ENCODE peak calls at places on chromosome 21, in six cellular contexts. V, P, E, Z, R and U are unnamed samples.

GRCh38 chr21:44304846-44305245 is 5.0 kb downstream of the PFKL start:
- DNase-seq in V (no peak), R (peak), Z (peak), P (peak), E (no peak), U (peak)

GRCh38 chr21:41600961-41601572 is 93.1 kb upstream of the TMPRSS2 start:
- DNase-seq in V (no peak), E (peak), R (no peak), Z (no peak), P (no peak), U (no peak)

GRCh38 chr21:32329776-32330175 is 31.1 kb downstream of the MRAP start:
- DNase-seq in P (peak), E (no peak), V (no peak), R (no peak), Z (no peak), U (no peak)

GRCh38 chr21:21163904-21164303 is 165.7 kb downstream of the NCAM2 start:
- DNase-seq in R (peak), P (peak), E (no peak), Z (peak), V (no peak), U (no peak)

GRCh38 chr21:37101384-37101783 is 28.3 kb downstream of the TTC3 start:
- DNase-seq in R (no peak), Z (no peak), E (no peak), P (no peak), V (no peak), U (no peak)

GRCh38 chr21:15003463-15004135 is 61.2 kb downstream of the NRIP1 start:
- DNase-seq in E (no peak), R (no peak), V (no peak), P (no peak), Z (no peak), U (no peak)

GRCh38 chr21:45819478-45820170 is 161.9 kb upstream of the COL6A1 start:
- DNase-seq in R (no peak), V (no peak), E (peak), P (no peak), Z (peak), U (no peak)

GRCh38 chr21:28742527-28742926 is 250.2 kb downstream of the LTN1 start:
- DNase-seq in Z (no peak), R (no peak), V (no peak), P (peak), E (no peak), U (no peak)

GRCh38 chr21:15768045-15768601 is 38.3 kb downstream of the USP25 start:
- DNase-seq in R (no peak), V (no peak), E (no peak), Z (no peak), P (peak), U (no peak)

GRCh38 chr21:32135401-32136363 is 143.2 kb downstream of the MIS18A start:
- DNase-seq in E (no peak), V (peak), R (no peak), Z (no peak), P (peak), U (no peak)

GRCh38 chr21:35475768-35476167 is 426.7 kb upstream of the RUNX1 start:
- DNase-seq in E (no peak), P (peak), Z (no peak), R (no peak), V (no peak), U (no peak)

GRCh38 chr21:35208810-35209517 is 159.9 kb upstream of the RUNX1 start:
- DNase-seq in R (peak), Z (no peak), V (no peak), E (no peak), P (peak), U (no peak)

GRCh38 chr21:42652527-42653491 is 612 bp upstream of the PDE9A start:
- DNase-seq in V (no peak), R (no peak), P (peak), Z (peak), E (no peak), U (peak)

GRCh38 chr21:36994501-36995189 is 11.9 kb upstream of the RIPPLY3 start:
- DNase-seq in V (no peak), P (no peak), Z (peak), R (no peak), E (no peak), U (no peak)

GRCh38 chr21:45638707-45639106 is 4.8 kb upstream of the PCBP3 start:
- DNase-seq in P (no peak), Z (no peak), V (no peak), E (no peak), R (no peak), U (no peak)

GRCh38 chr21:33300701-33301631 is 23.8 kb upstream of the IFNAR1 start:
- DNase-seq in R (no peak), Z (no peak), P (no peak), E (no peak), V (no peak), U (no peak)

GRCh38 chr21:45392206-45392971 is 12.6 kb upstream of the COL18A1 start:
- DNase-seq in Z (no peak), R (no peak), V (no peak), E (no peak), P (no peak), U (no peak)

GRCh38 chr21:36463204-36463603 is 16.7 kb downstream of the CLDN14 start:
- DNase-seq in R (no peak), E (no peak), P (no peak), Z (no peak), V (no peak), U (no peak)

GRCh38 chr21:18164933-18165332 is 79.7 kb upstream of the CHODL start:
- DNase-seq in E (no peak), R (no peak), Z (no peak), P (no peak), V (no peak), U (no peak)

GRCh38 chr21:36422279-36423098 is 37.3 kb downstream of the CHAF1B start:
- DNase-seq in E (peak), V (peak), R (peak), Z (peak), P (peak), U (no peak)

GRCh38 chr21:38925923-38926322 is 120.2 kb downstream of the ETS2 start:
- DNase-seq in P (peak), R (peak), Z (no peak), V (no peak), E (no peak), U (no peak)

GRCh38 chr21:20802631-20803260 is 195.5 kb upstream of the NCAM2 start:
- DNase-seq in E (no peak), Z (no peak), V (no peak), P (no peak), R (no peak), U (no peak)

GRCh38 chr21:14583629-14584251 is 37.6 kb upstream of the SAMSN1 start:
- DNase-seq in E (no peak), Z (no peak), P (no peak), R (no peak), V (no peak), U (no peak)

GRCh38 chr21:16047857-16048256 is 318.1 kb downstream of the USP25 start:
- DNase-seq in Z (no peak), V (no peak), E (no peak), R (no peak), P (no peak), U (no peak)